ENCODE peak calls at places on chromosomes 2 and 18, in seven cellular contexts. O, G, S, Z, C, T and F are unnamed samples.

GRCh38 chr2:231461516-231461971 is 2.7 kb downstream of the NCL start:
- DNase-seq in G (no peak), C (no peak), T (no peak), Z (no peak), S (no peak), O (no peak), F (no peak)

GRCh38 chr2:171921970-171922229 is 361 bp upstream of the HAT1 start:
- DNase-seq in O (no peak), S (no peak), C (no peak), Z (no peak), G (no peak), T (no peak), F (no peak)

GRCh38 chr2:20666364-20667150 is at the start of gene GDF7:
- DNase-seq in O (no peak), S (no peak), C (no peak), Z (no peak), T (peak), G (no peak), F (peak)

GRCh38 chr2:170013802-170014551 is 164.0 kb upstream of the MYO3B start:
- DNase-seq in O (no peak), Z (no peak), S (no peak), C (no peak), G (no peak), T (no peak), F (no peak)

GRCh38 chr2:2660789-2661355 is 329.8 kb upstream of the MYT1L start:
- DNase-seq in Z (no peak), S (no peak), T (no peak), G (no peak), O (no peak), C (no peak), F (no peak)

GRCh38 chr2:237702439-237703397 is 75.3 kb downstream of the LRRFIP1 start:
- DNase-seq in S (no peak), G (no peak), C (no peak), O (no peak), Z (no peak), T (peak), F (peak)

GRCh38 chr2:75327334-75327733 is 128.0 kb upstream of the TACR1 start:
- DNase-seq in T (no peak), S (no peak), Z (no peak), G (no peak), O (no peak), C (no peak), F (no peak)

GRCh38 chr2:70851704-70852103 is 16.1 kb upstream of the CD207 start:
- DNase-seq in C (no peak), Z (no peak), O (no peak), S (no peak), G (no peak), T (no peak), F (no peak)

GRCh38 chr2:43269706-43270105 is 43.3 kb upstream of the ZFP36L2 start:
- DNase-seq in S (no peak), Z (no peak), O (peak), G (no peak), C (no peak), T (peak), F (peak)

GRCh38 chr2:61117534-61117933 is 44.5 kb upstream of the C2orf74 start:
- DNase-seq in Z (no peak), C (no peak), S (no peak), O (no peak), T (peak), G (no peak), F (no peak)

GRCh38 chr2:144523606-144524131 is 3.8 kb upstream of the ZEB2 start:
- DNase-seq in C (no peak), T (peak), Z (no peak), G (no peak), S (no peak), O (no peak), F (peak)

GRCh38 chr2:39689876-39690275 is 24.2 kb downstream of the TMEM178A start:
- DNase-seq in Z (no peak), C (no peak), O (no peak), G (no peak), T (peak), S (no peak), F (no peak)

GRCh38 chr2:151052850-151053660 is 208.6 kb downstream of the RBM43 start:
- DNase-seq in C (no peak), T (no peak), S (no peak), O (no peak), Z (no peak), G (no peak), F (no peak)

GRCh38 chr2:202418511-202418910 is 42.4 kb downstream of the BMPR2 start:
- DNase-seq in S (no peak), O (no peak), Z (no peak), G (no peak), C (no peak), T (no peak), F (no peak)

GRCh38 chr2:134365356-134365755 is 111.5 kb downstream of the MGAT5 start:
- DNase-seq in T (peak), Z (no peak), C (no peak), O (no peak), G (no peak), S (no peak), F (no peak)

GRCh38 chr2:158573739-158574138 is 117.0 kb downstream of the PKP4 start:
- DNase-seq in O (no peak), C (no peak), S (no peak), Z (no peak), G (no peak), T (no peak), F (no peak)

GRCh38 chr2:224185023-224185601 is 146.0 kb upstream of the SERPINE2 start:
- DNase-seq in G (no peak), T (no peak), Z (no peak), O (no peak), C (no peak), S (no peak), F (no peak)

GRCh38 chr18:489244-490023 is 11.1 kb downstream of the COLEC12 start:
- DNase-seq in S (no peak), C (no peak), T (peak), O (no peak), G (no peak), Z (no peak), F (no peak)

GRCh38 chr2:173511942-173512341 is 157.3 kb downstream of the CDCA7 start:
- DNase-seq in G (no peak), C (no peak), T (no peak), Z (no peak), S (no peak), O (no peak), F (no peak)

GRCh38 chr2:12856934-12857660 is 140.4 kb downstream of the TRIB2 start:
- DNase-seq in S (no peak), O (peak), G (peak), C (peak), Z (no peak), T (peak), F (no peak)

GRCh38 chr2:196821195-196821594 is 12.0 kb upstream of the C2orf66 start:
- DNase-seq in O (no peak), G (no peak), S (no peak), T (peak), C (no peak), Z (no peak), F (no peak)

GRCh38 chr18:2406544-2406943 is 164.8 kb downstream of the METTL4 start:
- DNase-seq in G (no peak), S (no peak), T (peak), O (peak), Z (no peak), C (no peak), F (no peak)

GRCh38 chr2:43576983-43577892 is 18.6 kb downstream of the THADA start:
- DNase-seq in G (peak), Z (no peak), S (no peak), T (peak), O (peak), C (peak), F (no peak)

GRCh38 chr2:111057721-111058120 is 63.0 kb upstream of the BCL2L11 start:
- DNase-seq in C (no peak), G (no peak), Z (no peak), O (no peak), T (no peak), S (no peak), F (no peak)

GRCh38 chr2:43212216-43212828 is 14.1 kb downstream of the ZFP36L2 start:
- DNase-seq in T (no peak), S (no peak), G (no peak), C (no peak), Z (no peak), O (no peak), F (no peak)

GRCh38 chr2:193584522-193584938 is 1389.8 kb upstream of the TMEFF2 start:
- DNase-seq in S (no peak), C (no peak), O (peak), Z (no peak), G (peak), T (no peak), F (no peak)

GRCh38 chr2:220682616-220683015 is 889.5 kb downstream of the EPHA4 start:
- DNase-seq in Z (no peak), C (no peak), S (no peak), O (no peak), T (peak), G (no peak), F (no peak)

GRCh38 chr2:214542251-214542650 is 131.4 kb downstream of the VWC2L start:
- DNase-seq in Z (no peak), G (no peak), O (no peak), T (peak), C (no peak), S (no peak), F (no peak)

GRCh38 chr2:8692783-8693768 is 11.2 kb downstream of the ID2 start:
- DNase-seq in C (no peak), O (no peak), T (no peak), S (no peak), Z (no peak), G (no peak), F (no peak)

GRCh38 chr2:235149240-235149641 is 197.4 kb downstream of the SH3BP4 start:
- DNase-seq in T (no peak), C (no peak), S (peak), G (no peak), O (no peak), Z (no peak), F (no peak)

GRCh38 chr2:47905454-47906260 is 641 bp downstream of the FBXO11 start:
- DNase-seq in Z (peak), O (no peak), T (peak), G (no peak), S (peak), C (peak), F (peak)

GRCh38 chr18:65606551-65607130 is 144.2 kb upstream of the CDH7 start:
- DNase-seq in O (no peak), G (no peak), Z (no peak), C (no peak), S (no peak), T (no peak), F (no peak)

GRCh38 chr18:79800353-79801180 is 2.8 kb downstream of the KCNG2 start:
- DNase-seq in Z (no peak), T (no peak), G (no peak), O (no peak), S (no peak), C (no peak), F (no peak)

GRCh38 chr2:111117666-111118454 is 2.9 kb upstream of the BCL2L11 start:
- DNase-seq in T (peak), O (peak), C (peak), G (no peak), Z (no peak), S (no peak), F (peak)

GRCh38 chr2:180240774-180241173 is 233.7 kb upstream of the CWC22 start:
- DNase-seq in C (no peak), Z (no peak), O (peak), G (no peak), S (no peak), T (peak), F (no peak)

GRCh38 chr2:8794923-8795825 is 42.2 kb downstream of the KIDINS220 start:
- DNase-seq in G (no peak), T (peak), C (no peak), Z (no peak), O (peak), S (no peak), F (no peak)

GRCh38 chr18:5738561-5738960 is 156.8 kb downstream of the TMEM200C start:
- DNase-seq in T (no peak), G (no peak), O (no peak), C (no peak), S (no peak), Z (no peak), F (no peak)